ENCODE peak calls at places on chromosomes 5 and 9, in five cellular contexts. A, C, R, F and W are unnamed samples.

GRCh38 chr9:106897223-106897622 is 34.3 kb downstream of the ZNF462 start:
- DNase-seq in R (no peak), F (peak), A (no peak), C (no peak), W (no peak)

GRCh38 chr5:136006767-136007251 is 22.0 kb upstream of the TGFBI start:
- DNase-seq in C (no peak), R (no peak), A (no peak), F (peak), W (no peak)

GRCh38 chr9:115117999-115118470 is at the start of gene TNC:
- DNase-seq in C (peak), A (peak), R (peak), F (peak), W (peak)

GRCh38 chr5:158786390-158786789 is 313.3 kb downstream of the EBF1 start:
- DNase-seq in R (no peak), F (no peak), C (no peak), A (no peak), W (no peak)

GRCh38 chr5:158884827-158885512 is 214.7 kb downstream of the EBF1 start:
- DNase-seq in F (no peak), C (no peak), A (no peak), R (no peak), W (no peak)

GRCh38 chr9:132638240-132638639 is 31.5 kb downstream of the DDX31 start:
- DNase-seq in F (no peak), C (no peak), R (no peak), A (no peak), W (no peak)

GRCh38 chr5:99005506-99005905 is 76.7 kb upstream of the CHD1 start:
- DNase-seq in C (no peak), F (no peak), R (no peak), A (no peak), W (no peak)

GRCh38 chr5:141363952-141364660 is at the start of gene PCDHGA5:
- DNase-seq in C (no peak), F (peak), A (no peak), R (no peak), W (no peak)

GRCh38 chr9:111037744-111038335 is 430 bp downstream of the LPAR1 start:
- DNase-seq in F (peak), R (peak), C (peak), A (no peak), W (peak)

GRCh38 chr5:15500326-15500958 is 462 bp downstream of the FBXL7 start:
- DNase-seq in A (peak), R (peak), C (peak), F (peak), W (no peak)

GRCh38 chr9:36164989-36165388 is 4.2 kb upstream of the CCIN start:
- DNase-seq in R (no peak), C (no peak), A (no peak), F (no peak), W (no peak)

GRCh38 chr9:91857291-91857781 is 92.7 kb downstream of the ROR2 start:
- DNase-seq in F (no peak), C (peak), A (no peak), R (peak), W (no peak)

GRCh38 chr9:91680129-91680528 is 256.5 kb upstream of the NFIL3 start:
- DNase-seq in A (no peak), R (no peak), C (no peak), F (no peak), W (no peak)

GRCh38 chr9:119284587-119285337 is 84.5 kb downstream of the BRINP1 start:
- DNase-seq in C (no peak), R (no peak), F (no peak), A (no peak), W (no peak)

GRCh38 chr9:3664044-3664443 is 138.2 kb upstream of the RFX3 start:
- DNase-seq in R (no peak), A (no peak), C (no peak), F (no peak), W (no peak)

GRCh38 chr5:112420111-112420864 is 1.2 kb upstream of the EPB41L4A start:
- DNase-seq in R (peak), A (peak), F (peak), C (peak), W (peak)

GRCh38 chr5:14250094-14250777 is 107.1 kb downstream of the TRIO start:
- DNase-seq in F (peak), A (no peak), C (peak), R (no peak), W (no peak)

GRCh38 chr9:97794666-97795065 is 58.4 kb upstream of the FOXE1 start:
- DNase-seq in R (no peak), A (no peak), F (no peak), C (no peak), W (no peak)

GRCh38 chr9:134403682-134404301 is 77.5 kb downstream of the RXRA start:
- DNase-seq in F (no peak), C (no peak), R (no peak), A (peak), W (no peak)

GRCh38 chr9:16119861-16120641 is 567.2 kb downstream of the CCDC171 start:
- DNase-seq in F (no peak), C (no peak), A (no peak), R (no peak), W (no peak)
- TF ChIP-seq CTCF in F (no peak), C (no peak), A (no peak), R (no peak), W (no peak)

GRCh38 chr9:89428222-89428761 is 69.6 kb downstream of the SEMA4D start:
- DNase-seq in R (no peak), C (no peak), F (no peak), A (no peak), W (no peak)

GRCh38 chr9:89427621-89428221 is 70.2 kb downstream of the SEMA4D start:
- DNase-seq in A (no peak), F (no peak), R (no peak), C (no peak), W (no peak)

GRCh38 chr9:89426389-89426961 is 71.4 kb downstream of the SEMA4D start:
- DNase-seq in C (no peak), R (no peak), F (no peak), A (no peak), W (no peak)

GRCh38 chr9:89430995-89431394 is 66.9 kb downstream of the SEMA4D start:
- DNase-seq in C (no peak), A (no peak), R (no peak), F (no peak), W (no peak)

DNA sequence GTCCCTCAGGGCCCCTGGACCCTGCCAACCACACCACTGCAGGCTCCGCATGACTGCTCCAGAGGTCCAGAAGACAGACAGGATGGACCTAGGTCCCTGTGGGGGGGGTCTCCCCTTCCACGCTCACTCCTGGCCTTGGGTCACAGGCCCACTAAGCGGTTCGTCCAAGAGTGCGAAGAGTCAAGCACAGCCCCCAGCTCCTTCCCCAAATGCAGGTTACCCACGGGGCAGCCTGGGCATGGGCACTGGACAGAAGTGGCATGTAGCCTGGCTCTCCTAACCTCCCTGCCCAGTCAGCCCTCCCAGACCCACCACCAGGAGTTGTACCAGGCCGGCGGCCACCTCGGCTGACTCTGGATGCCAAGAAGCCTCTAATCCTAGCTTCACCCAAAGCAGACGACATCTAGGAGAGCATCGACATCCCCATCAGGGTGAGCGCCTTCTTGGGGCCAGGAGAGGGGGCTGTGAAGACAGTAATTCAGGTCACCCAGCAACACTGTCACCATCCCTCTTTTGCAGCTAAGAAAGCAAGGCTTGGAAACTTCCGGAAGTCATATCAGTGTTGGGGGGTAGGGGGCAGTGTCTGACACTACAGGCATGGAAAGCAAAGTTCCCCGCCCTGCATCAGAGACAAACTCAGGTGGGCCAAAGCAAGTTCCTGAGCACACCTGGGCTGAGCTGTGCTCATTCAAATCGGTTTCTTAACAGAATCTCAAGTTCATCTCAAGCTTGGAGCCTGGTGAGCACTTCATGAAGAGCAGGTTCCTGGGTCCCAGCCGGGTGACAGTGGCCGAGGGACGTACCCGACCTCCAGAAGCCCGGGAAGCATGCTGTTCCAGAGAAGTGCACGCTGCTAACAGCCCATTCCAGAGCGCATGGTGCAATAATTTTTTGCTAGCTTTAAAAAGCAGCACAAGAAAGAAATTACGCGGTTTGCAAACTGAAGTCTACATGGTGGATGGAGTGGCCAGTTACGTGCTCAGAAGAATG is 68.7 kb downstream of the SEMA4D start:
- DNase-seq in A (peak), C (no peak), F (peak), R (peak), W (no peak)
- TF ChIP-seq CTCF in A (peak), C (peak), F (no peak), R (peak), W (no peak)

DNA sequence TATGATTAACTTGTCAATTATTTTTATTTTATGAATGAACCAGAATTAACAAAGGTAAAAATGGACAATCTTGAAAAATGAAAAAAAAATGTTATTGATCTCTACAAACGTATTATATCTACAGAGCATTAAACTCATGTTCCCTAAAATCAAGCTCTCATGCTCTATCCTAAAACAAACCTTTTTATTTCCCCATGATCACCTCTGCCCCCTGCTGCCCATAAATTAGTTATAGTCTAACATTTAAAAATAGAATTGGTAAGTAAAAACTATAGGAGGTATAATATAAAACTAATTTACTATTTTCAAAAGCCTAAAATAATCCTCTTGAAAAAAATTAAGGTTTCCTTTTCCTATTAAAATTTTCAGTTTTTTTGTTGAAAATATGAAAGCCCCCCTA is 168.0 kb upstream of the POU5F2 start:
- DNase-seq in A (peak), C (no peak), R (no peak), F (peak), W (peak)
- TF ChIP-seq CTCF in A (no peak), C (peak), R (no peak), F (peak), W (no peak)

GRCh38 chr5:29143266-29143665 is 2050.2 kb upstream of the CDH6 start:
- DNase-seq in C (no peak), R (no peak), F (no peak), A (no peak), W (no peak)

GRCh38 chr5:29148581-29148980 is 2044.9 kb upstream of the CDH6 start:
- DNase-seq in R (no peak), F (no peak), C (no peak), A (no peak), W (no peak)

GRCh38 chr5:29150840-29151239 is 2042.6 kb upstream of the CDH6 start:
- DNase-seq in A (no peak), R (no peak), F (no peak), C (no peak), W (no peak)

DNA sequence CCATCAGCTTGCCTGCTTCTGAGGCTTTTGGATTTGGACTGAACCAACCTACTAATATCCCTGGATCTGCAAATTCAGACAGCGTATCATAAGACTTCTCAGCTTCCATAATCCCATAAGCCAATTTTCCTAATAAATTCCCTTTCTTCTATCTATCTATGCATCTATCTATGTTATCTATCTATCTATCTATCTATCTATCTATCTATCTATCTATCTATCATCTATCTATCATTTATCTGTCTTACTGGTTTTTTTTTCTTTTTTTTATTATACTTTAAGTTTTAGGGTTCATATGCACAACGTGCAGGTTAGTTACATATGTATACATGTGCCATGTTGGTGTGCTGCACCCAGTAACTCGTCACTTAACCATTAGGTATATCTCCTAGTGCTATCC is 2045.4 kb upstream of the CDH6 start:
- DNase-seq in F (no peak), R (no peak), C (no peak), A (no peak), W (no peak)
- TF ChIP-seq CTCF in F (no peak), R (no peak), C (no peak), A (no peak), W (no peak)

DNA sequence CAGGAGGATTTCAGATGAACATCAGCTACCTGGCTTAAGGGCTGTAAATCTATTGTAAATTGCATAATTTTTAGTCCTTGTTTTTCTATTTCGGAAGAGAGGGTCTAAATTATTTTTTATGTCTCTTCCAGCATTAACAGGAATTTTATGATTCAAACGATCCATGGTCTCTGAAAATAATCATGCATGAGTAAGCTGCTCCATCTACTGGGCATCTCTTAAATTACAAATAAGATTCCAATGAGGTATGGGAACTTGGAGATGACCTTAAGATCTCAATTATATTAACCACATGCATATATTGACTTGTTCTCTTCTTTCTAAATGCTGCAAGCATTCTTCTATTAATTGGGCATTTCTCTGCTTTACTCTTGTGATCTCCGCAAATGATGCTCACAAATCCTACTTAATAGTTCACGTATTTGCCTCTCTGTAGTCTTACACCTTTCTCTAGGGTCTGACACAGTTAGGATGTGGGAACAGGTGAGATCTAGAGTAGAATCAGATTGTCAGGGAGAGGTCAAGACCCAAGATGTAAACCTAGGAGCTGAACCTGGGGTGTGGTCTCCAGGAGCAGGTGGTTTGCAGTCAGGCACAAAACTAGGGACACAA is 86.9 kb downstream of the NUDT12 start:
- DNase-seq in A (peak), C (peak), R (no peak), F (peak), W (peak)
- TF ChIP-seq CTCF in A (peak), C (peak), R (peak), F (peak), W (peak)

GRCh38 chr5:137583129-137583528 is 84.0 kb upstream of the SPOCK1 start:
- DNase-seq in F (no peak), A (no peak), C (no peak), R (no peak), W (no peak)

GRCh38 chr5:137582218-137582617 is 83.1 kb upstream of the SPOCK1 start:
- DNase-seq in A (no peak), R (no peak), F (no peak), C (no peak), W (no peak)

GRCh38 chr5:137575847-137576246 is 76.7 kb upstream of the SPOCK1 start:
- DNase-seq in A (peak), F (no peak), C (no peak), R (no peak), W (peak)

GRCh38 chr5:137575211-137575610 is 76.1 kb upstream of the SPOCK1 start:
- DNase-seq in F (no peak), R (no peak), A (no peak), C (no peak), W (no peak)

DNA sequence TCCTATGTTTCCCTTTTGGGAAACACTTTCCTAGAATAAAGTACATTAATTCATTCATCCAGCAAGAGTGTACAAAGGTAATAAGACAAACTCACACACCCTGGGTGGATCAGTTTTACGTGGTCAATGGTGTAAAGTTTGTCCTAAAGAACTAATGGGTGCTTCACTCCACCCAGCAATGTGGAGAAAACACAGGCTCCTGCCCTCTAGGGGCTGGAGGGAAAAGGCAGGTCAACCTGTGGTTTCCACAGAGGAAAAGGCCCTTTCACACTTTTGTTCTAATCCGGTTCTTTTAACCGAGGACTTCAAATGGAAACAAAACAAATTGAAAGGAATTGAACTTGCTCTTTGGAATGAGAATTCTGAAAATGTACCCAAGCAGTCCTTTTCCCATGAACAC is 80.9 kb upstream of the SPOCK1 start:
- DNase-seq in C (no peak), A (peak), F (no peak), R (peak), W (no peak)
- TF ChIP-seq CTCF in C (peak), A (peak), F (no peak), R (no peak), W (peak)

DNA sequence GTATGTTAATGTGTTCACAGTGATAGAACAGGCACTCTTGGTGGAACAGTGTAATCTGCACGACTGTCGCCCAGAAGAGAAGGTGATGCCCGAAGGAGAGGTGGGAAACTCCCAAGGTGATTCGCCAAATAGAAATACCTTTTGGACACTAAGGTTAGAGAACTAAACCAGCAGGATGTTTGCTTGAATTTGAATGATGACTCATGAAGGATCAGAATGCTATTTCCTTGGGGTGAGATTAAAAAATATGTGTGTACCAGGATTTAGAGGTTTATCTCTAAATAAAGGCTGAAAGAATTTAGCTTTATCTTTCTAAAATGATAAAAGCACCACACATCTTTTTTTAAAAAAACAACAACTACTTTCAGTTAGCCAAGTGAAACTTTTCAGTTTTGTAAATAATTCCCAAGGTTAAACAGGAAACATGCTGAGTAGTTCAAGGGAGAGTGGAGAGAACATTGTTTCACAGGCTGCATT is 297.4 kb upstream of the TAS2R1 start:
- DNase-seq in A (no peak), F (no peak), R (no peak), C (no peak), W (peak)
- TF ChIP-seq CTCF in A (no peak), F (no peak), R (no peak), C (no peak), W (no peak)

DNA sequence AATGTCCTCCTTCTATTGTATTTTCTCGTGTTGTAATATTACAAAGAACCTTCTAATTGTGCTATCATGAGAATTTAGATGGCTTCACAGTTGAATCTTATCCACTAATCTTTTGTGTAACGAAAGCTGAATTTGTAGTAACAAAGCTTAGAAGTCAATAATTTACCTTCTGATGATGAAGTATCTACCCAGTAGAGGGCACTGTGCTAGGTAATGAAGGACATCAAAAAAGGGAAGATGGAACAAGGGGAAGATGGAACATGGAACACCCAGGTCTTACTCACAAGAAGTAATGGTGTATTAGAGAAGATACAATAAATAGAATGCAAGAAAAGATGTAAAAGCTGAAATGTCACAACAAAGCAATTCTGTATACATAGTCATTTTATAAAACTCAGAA is 131.0 kb upstream of the CCNG1 start:
- DNase-seq in A (peak), F (peak), R (no peak), C (peak), W (no peak)
- TF ChIP-seq CTCF in A (no peak), F (peak), R (peak), C (peak), W (no peak)

DNA sequence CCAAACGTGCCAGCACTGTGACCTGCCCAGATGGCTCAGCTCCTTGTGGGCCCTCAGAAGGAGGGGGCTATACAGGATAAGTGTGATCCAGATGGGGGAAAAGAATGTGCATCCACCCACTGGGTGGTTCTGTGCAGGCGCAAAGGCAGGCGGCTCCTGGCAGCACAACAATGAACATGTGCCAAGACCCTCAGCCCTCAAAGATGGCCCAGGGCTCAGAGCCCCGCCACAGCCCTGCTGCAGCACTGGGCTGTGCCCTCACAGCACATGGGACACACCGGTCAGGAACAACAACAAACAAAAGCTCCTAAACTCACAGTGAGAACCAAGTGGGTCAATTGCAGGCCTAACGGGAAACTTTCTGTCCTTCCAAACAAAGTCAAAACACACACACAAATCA is 4.7 kb downstream of the SEMA4D start:
- DNase-seq in C (no peak), F (no peak), A (no peak), R (no peak), W (no peak)
- TF ChIP-seq CTCF in C (no peak), F (no peak), A (no peak), R (no peak), W (no peak)